ENCODE peak calls at places on chromosomes 7 and 10, in four cellular contexts. One of them, this sample, is unnamed.

GRCh38 chr7:34247468-34247867 is 342.1 kb downstream of the BMPER start:
- DNase-seq in cardiac muscle cell: peak; percentile 42
- DNase-seq in choroid plexus epithelial cell: peak; percentile 55
- DNase-seq in hepatocyte: no peak
- DNase-seq in this sample: peak; percentile 11

GRCh38 chr10:69359089-69360025 is 57.4 kb downstream of the TACR2 start:
- DNase-seq in cardiac muscle cell: peak; percentile 77
- DNase-seq in choroid plexus epithelial cell: peak; percentile 67
- DNase-seq in hepatocyte: no peak
- DNase-seq in this sample: peak; percentile 25

GRCh38 chr7:51019231-51019844 is 236.6 kb upstream of the GRB10 start:
- DNase-seq in hepatocyte: no peak
- DNase-seq in choroid plexus epithelial cell: peak; percentile 74
- DNase-seq in cardiac muscle cell: peak; percentile 89
- DNase-seq in this sample: peak; percentile 92

GRCh38 chr7:95089916-95090315 is 182.5 kb downstream of the PPP1R9A start:
- DNase-seq in hepatocyte: no peak
- DNase-seq in choroid plexus epithelial cell: no peak
- DNase-seq in cardiac muscle cell: no peak
- DNase-seq in this sample: no peak

GRCh38 chr7:96127746-96128145 is 194.2 kb downstream of the SLC25A13 start:
- DNase-seq in choroid plexus epithelial cell: peak; percentile 27
- DNase-seq in hepatocyte: no peak
- DNase-seq in cardiac muscle cell: no peak
- DNase-seq in this sample: no peak

GRCh38 chr10:122740640-122741039 is 41.0 kb upstream of the C10orf120 start:
- DNase-seq in hepatocyte: no peak
- DNase-seq in cardiac muscle cell: peak; percentile 1
- DNase-seq in choroid plexus epithelial cell: peak; percentile 2
- DNase-seq in this sample: no peak

GRCh38 chr10:122468923-122469781 is 7.8 kb downstream of the HTRA1 start:
- DNase-seq in choroid plexus epithelial cell: peak; percentile 97
- DNase-seq in hepatocyte: peak; percentile 58
- DNase-seq in cardiac muscle cell: peak; percentile 91
- DNase-seq in this sample: peak; percentile 90

GRCh38 chr7:154627571-154628290 is 375.2 kb downstream of the PAXIP1 start:
- DNase-seq in choroid plexus epithelial cell: no peak
- DNase-seq in cardiac muscle cell: no peak
- DNase-seq in hepatocyte: no peak
- DNase-seq in this sample: peak; percentile 10

GRCh38 chr7:3805151-3805550 is 504.1 kb downstream of the SDK1 start:
- DNase-seq in choroid plexus epithelial cell: peak; percentile 40
- DNase-seq in cardiac muscle cell: no peak
- DNase-seq in hepatocyte: no peak
- DNase-seq in this sample: peak; percentile 87

GRCh38 chr10:96227206-96227605 is 44.2 kb downstream of the BLNK start:
- DNase-seq in choroid plexus epithelial cell: no peak
- DNase-seq in cardiac muscle cell: no peak
- DNase-seq in hepatocyte: no peak
- DNase-seq in this sample: no peak

GRCh38 chr10:6089334-6090219 is 743 bp downstream of the RBM17 start:
- DNase-seq in cardiac muscle cell: no peak
- DNase-seq in hepatocyte: peak; percentile 50
- DNase-seq in choroid plexus epithelial cell: peak; percentile 44
- DNase-seq in this sample: no peak

GRCh38 chr7:924541-925231 is 29.8 kb downstream of the ADAP1 start:
- DNase-seq in choroid plexus epithelial cell: no peak
- DNase-seq in hepatocyte: no peak
- DNase-seq in cardiac muscle cell: no peak
- DNase-seq in this sample: no peak

GRCh38 chr10:3924344-3924743 is 139.3 kb upstream of the KLF6 start:
- DNase-seq in hepatocyte: no peak
- DNase-seq in choroid plexus epithelial cell: peak; percentile 94
- DNase-seq in cardiac muscle cell: peak; percentile 80
- DNase-seq in this sample: peak; percentile 91

GRCh38 chr7:116786791-116787443 is 75.5 kb upstream of the CAPZA2 start:
- DNase-seq in cardiac muscle cell: peak; percentile 40
- DNase-seq in choroid plexus epithelial cell: peak; percentile 73
- DNase-seq in hepatocyte: no peak
- DNase-seq in this sample: peak; percentile 55

GRCh38 chr7:157518514-157519175 is 181.8 kb downstream of the DNAJB6 start:
- DNase-seq in cardiac muscle cell: no peak
- DNase-seq in choroid plexus epithelial cell: no peak
- DNase-seq in hepatocyte: no peak
- DNase-seq in this sample: no peak

GRCh38 chr10:51786016-51786683 is 86.8 kb upstream of the CSTF2T start:
- DNase-seq in choroid plexus epithelial cell: no peak
- DNase-seq in cardiac muscle cell: no peak
- DNase-seq in hepatocyte: no peak
- DNase-seq in this sample: no peak

GRCh38 chr7:130047801-130048200 is 3.4 kb downstream of the ZC3HC1 start:
- DNase-seq in hepatocyte: no peak
- DNase-seq in cardiac muscle cell: peak; percentile 67
- DNase-seq in choroid plexus epithelial cell: no peak
- DNase-seq in this sample: no peak

GRCh38 chr10:101959349-101959916 is 96.5 kb downstream of the ARMH3 start:
- DNase-seq in choroid plexus epithelial cell: no peak
- DNase-seq in cardiac muscle cell: no peak
- DNase-seq in hepatocyte: no peak
- DNase-seq in this sample: no peak

GRCh38 chr7:20229652-20230500 is 12.7 kb upstream of the MACC1 start:
- DNase-seq in hepatocyte: no peak
- DNase-seq in choroid plexus epithelial cell: peak; percentile 95
- DNase-seq in cardiac muscle cell: peak; percentile 92
- DNase-seq in this sample: peak; percentile 93

GRCh38 chr7:77651544-77652162 is 44.6 kb upstream of the RSBN1L start:
- DNase-seq in hepatocyte: peak; percentile 66
- DNase-seq in cardiac muscle cell: peak; percentile 55
- DNase-seq in choroid plexus epithelial cell: peak; percentile 66
- DNase-seq in this sample: peak; percentile 43

GRCh38 chr7:106114735-106115383 is 2.7 kb upstream of the SYPL1 start:
- DNase-seq in cardiac muscle cell: no peak
- DNase-seq in choroid plexus epithelial cell: no peak
- DNase-seq in hepatocyte: no peak
- DNase-seq in this sample: no peak

GRCh38 chr7:148700693-148701092 is 2.0 kb downstream of the CUL1 start:
- DNase-seq in choroid plexus epithelial cell: peak; percentile 59
- DNase-seq in cardiac muscle cell: peak; percentile 46
- DNase-seq in hepatocyte: peak; percentile 56
- DNase-seq in this sample: peak; percentile 53

GRCh38 chr7:108307246-108307982 is 148.8 kb downstream of the NRCAM start:
- DNase-seq in choroid plexus epithelial cell: no peak
- DNase-seq in cardiac muscle cell: no peak
- DNase-seq in hepatocyte: no peak
- DNase-seq in this sample: no peak

GRCh38 chr7:36810476-36810875 is 86.2 kb upstream of the AOAH start:
- DNase-seq in hepatocyte: no peak
- DNase-seq in choroid plexus epithelial cell: no peak
- DNase-seq in cardiac muscle cell: no peak
- DNase-seq in this sample: no peak

GRCh38 chr7:26520483-26520882 is 228.8 kb downstream of the SNX10 start:
- DNase-seq in hepatocyte: no peak
- DNase-seq in choroid plexus epithelial cell: no peak
- DNase-seq in cardiac muscle cell: no peak
- DNase-seq in this sample: no peak

GRCh38 chr10:30782543-30783461 is 153.2 kb upstream of the LYZL2 start:
- DNase-seq in hepatocyte: no peak
- DNase-seq in choroid plexus epithelial cell: peak; percentile 68
- DNase-seq in cardiac muscle cell: peak; percentile 35
- DNase-seq in this sample: peak; percentile 54

GRCh38 chr7:130560972-130561371 is 69.1 kb downstream of the MEST start:
- DNase-seq in choroid plexus epithelial cell: peak; percentile 71
- DNase-seq in cardiac muscle cell: peak; percentile 62
- DNase-seq in hepatocyte: peak; percentile 20
- DNase-seq in this sample: peak; percentile 7